ENCODE peak calls at places on chromosomes 6 and 20, in four cellular contexts. W is mesenchymal stem cell; M is effector memory CD4-positive, alpha-beta T cell; P is HepG2. Q is an unnamed sample. For H3K27me3, the result is how much of the 10 kb centered on the place peaks cover.

GRCh38 chr6:27495386-27496135 is 22.7 kb upstream of the ZNF184 start:
- DNase-seq in M (no peak), W (peak), P (peak), Q (peak)

GRCh38 chr6:157699777-157700636 is 123.0 kb upstream of the SNX9 start:
- DNase-seq in W (no peak), M (no peak), P (no peak), Q (no peak)

GRCh38 chr6:46376562-46376969 is 114.7 kb downstream of the RCAN2 start:
- DNase-seq in P (no peak), M (no peak), W (no peak), Q (no peak)

GRCh38 chr20:10253750-10254149 is 35.1 kb downstream of the SNAP25 start:
- DNase-seq in W (no peak), M (no peak), P (no peak), Q (no peak)

GRCh38 chr20:44730441-44730840 is 15.2 kb upstream of the KCNK15 start:
- DNase-seq in M (no peak), W (peak), P (no peak), Q (no peak)

GRCh38 chr6:46642928-46643751 is 9.5 kb downstream of the CYP39A1 start:
- DNase-seq in P (no peak), W (no peak), M (no peak), Q (no peak)

GRCh38 chr6:47698342-47698787 is at the start of gene ADGRF4:
- DNase-seq in P (no peak), M (no peak), W (peak), Q (no peak)

GRCh38 chr6:14121936-14122344 is 4.4 kb downstream of the CD83 start:
- DNase-seq in P (no peak), M (no peak), W (no peak), Q (no peak)

GRCh38 chr20:10604865-10605440 is 68.8 kb downstream of the JAG1 start:
- DNase-seq in W (no peak), P (no peak), M (no peak), Q (no peak)

GRCh38 chr6:111657146-111657545 is 51.5 kb upstream of the TRAF3IP2 start:
- DNase-seq in P (peak), M (no peak), W (peak), Q (no peak)

GRCh38 chr6:34305982-34306702 is 57.3 kb upstream of the SMIM29 start:
- DNase-seq in W (peak), P (peak), M (no peak), Q (no peak)

GRCh38 chr6:36616888-36617521 is 22.8 kb downstream of the SRSF3 start:
- DNase-seq in P (no peak), M (no peak), W (no peak), Q (no peak)

GRCh38 chr6:41289815-41290214 is 3.3 kb upstream of the TREM1 start:
- DNase-seq in P (no peak), M (no peak), W (no peak), Q (no peak)

GRCh38 chr20:51095755-51096509 is 73.0 kb upstream of the KCNG1 start:
- DNase-seq in W (no peak), M (no peak), P (no peak), Q (no peak)

GRCh38 chr6:20146291-20146690 is 66.0 kb downstream of the MBOAT1 start:
- DNase-seq in P (no peak), W (no peak), M (no peak), Q (no peak)

GRCh38 chr20:62571667-62572344 is 70.5 kb upstream of the SLCO4A1 start:
- DNase-seq in P (peak), W (no peak), M (no peak), Q (peak)

GRCh38 chr6:90098025-90098474 is 198.6 kb downstream of the BACH2 start:
- DNase-seq in M (no peak), P (no peak), W (peak), Q (no peak)

GRCh38 chr6:82877213-82878195 is 188.1 kb downstream of the UBE3D start:
- DNase-seq in M (no peak), W (no peak), P (no peak), Q (no peak)

GRCh38 chr6:116682334-116682712 is 1.3 kb downstream of the KPNA5 start:
- DNase-seq in M (peak), P (no peak), W (peak), Q (peak)

GRCh38 chr6:2999005-2999620 is 581 bp upstream of the NQO2 start:
- DNase-seq in P (peak), W (peak), M (peak), Q (peak)

DNA sequence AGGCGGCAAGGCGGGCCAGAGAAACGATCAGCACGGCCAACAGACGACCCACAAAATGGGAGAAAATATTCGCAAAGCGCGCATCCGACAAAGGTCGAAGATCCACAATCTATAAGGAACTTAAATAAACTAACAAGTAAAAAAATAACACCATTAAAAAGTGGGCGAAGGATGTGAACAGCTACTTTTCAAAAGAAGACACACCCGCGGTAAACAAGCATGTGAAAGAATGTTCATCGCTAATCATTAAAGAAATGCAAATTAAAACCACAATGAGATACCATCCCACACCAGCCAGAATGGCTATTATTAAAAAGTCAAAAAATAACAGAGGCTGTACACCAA is 117.8 kb upstream of the SIRPA start:
- DNase-seq in P (no peak), M (no peak), W (no peak), Q (no peak)
- H3K4me3 ChIP-seq in P (no peak), M (peak), W (no peak), Q (no peak)

GRCh38 chr20:36305602-36306556 is at the start of gene DLGAP4:
- DNase-seq in P (no peak), W (no peak), M (no peak), Q (peak)
- H3K27me3 ChIP-seq in P (under half), W (half or more), M (half or more), Q (under half)

DNA sequence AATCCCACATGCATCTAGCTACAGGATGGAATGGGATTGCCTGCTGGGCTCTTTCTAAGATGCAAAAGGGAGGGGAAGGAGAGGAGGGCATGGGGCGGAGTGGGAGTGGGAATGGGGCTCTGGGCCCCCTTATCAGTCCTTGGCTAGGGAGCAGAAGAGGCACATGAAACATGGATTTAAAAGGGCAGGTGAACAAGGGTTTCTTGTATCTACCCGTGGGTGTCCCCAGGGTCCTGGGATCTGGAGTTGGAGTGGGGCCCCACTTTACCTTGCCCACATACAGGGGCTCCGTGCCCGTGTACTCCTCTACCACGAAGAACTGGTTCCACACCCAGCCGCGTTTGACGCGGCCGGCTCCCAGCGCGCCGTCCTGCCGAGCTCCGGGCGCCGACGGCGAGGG is 57.5 kb downstream of the CDH22 start:
- DNase-seq in M (no peak), W (no peak), P (no peak), Q (no peak)
- H3K4me3 ChIP-seq in M (no peak), W (no peak), P (no peak), Q (peak)

DNA sequence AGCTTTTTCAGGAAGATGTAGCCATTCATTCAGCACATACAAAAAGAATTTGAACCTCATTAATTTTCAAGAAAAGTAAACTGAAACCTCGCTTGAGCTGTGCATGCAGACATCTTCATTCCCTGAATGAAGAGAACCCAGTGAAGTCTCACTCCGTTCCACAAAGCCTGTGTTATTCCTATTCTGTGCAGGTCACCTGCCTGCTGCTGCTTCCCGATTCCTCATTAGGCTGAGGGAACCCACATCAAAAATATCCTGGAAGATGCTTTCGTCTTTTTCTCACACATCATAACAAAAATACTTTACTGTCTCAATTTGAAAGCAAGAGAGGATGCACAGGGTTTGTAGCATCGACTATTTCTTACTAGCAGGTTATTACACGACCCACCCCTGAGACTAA is 40.1 kb downstream of the TRMT6 start:
- DNase-seq in M (no peak), W (no peak), P (no peak), Q (no peak)
- H3K27me3 ChIP-seq in M (under half), W (under half), P (under half), Q (under half)

GRCh38 chr6:166286831-166287271 is 21.3 kb downstream of the PRR18 start:
- DNase-seq in M (no peak), P (no peak), W (no peak), Q (no peak)
- H3K4me3 ChIP-seq in M (no peak), P (no peak), W (no peak), Q (no peak)

DNA sequence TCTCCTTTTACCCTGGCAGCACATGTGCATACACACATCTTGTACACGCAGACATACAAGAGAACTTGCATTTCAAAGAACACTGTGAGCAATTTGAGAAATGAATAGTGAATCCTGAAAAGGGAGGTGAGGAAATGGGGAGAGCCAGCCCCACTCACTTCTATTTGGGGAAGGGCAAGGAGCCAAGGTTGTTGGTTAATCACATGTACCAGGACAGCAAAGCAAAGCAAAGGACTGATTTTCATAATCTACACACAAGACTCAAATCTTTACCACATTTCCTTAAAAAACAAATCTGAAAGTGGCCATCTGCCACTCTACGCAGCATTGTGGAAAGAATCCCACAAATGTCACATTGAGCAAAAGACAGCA is 35.0 kb upstream of the KIF16B start:
- DNase-seq in M (no peak), P (no peak), W (no peak), Q (no peak)
- H3K27me3 ChIP-seq in M (under half), P (under half), W (under half), Q (under half)

DNA sequence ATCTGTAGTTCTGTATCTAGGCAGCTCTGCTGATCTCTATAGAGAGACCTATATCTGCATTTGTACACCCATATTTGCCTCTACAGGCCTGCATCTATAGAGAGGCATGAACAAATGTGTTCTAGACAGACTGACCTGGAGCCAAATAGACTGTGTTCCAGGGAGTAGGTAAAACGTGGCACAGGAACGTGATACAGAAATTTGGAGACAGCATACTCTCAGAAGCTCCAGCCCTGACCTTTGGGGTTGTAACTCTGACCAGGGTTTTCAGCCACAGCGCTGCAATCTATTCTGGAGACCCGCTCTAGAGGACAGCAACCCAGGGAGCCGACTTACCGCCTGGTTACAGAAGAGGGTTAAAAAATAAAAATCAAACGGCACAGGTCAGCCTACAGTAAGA is 983 bp downstream of the RBBP9 start:
- DNase-seq in P (no peak), W (peak), M (no peak), Q (no peak)
- H3K4me3 ChIP-seq in P (peak), W (peak), M (no peak), Q (peak)

DNA sequence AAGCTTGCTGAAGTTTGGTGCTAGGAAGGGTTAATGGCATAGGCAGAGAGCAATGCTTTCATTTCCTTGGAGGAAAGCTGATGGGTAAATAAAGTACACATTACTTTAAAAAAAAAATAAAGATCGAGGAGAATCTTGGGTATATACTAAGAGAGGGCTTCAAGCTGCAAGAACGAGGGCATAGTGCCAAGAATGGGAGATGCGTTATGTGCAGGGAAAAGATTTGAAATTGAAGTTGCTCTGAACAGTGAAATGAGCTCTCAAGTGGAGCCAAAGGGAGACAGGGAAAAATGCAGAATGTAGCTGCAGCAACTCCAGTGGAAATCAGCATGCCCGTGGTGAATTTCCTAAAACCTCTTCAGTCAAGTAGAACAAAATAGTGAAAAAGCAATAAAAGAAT is 11.4 kb upstream of the COL9A1 start:
- DNase-seq in W (no peak), M (no peak), P (no peak), Q (no peak)
- H3K27me3 ChIP-seq in W (under half), M (under half), P (under half), Q (under half)

GRCh38 chr20:17226410-17227198 is at the start of gene PCSK2:
- DNase-seq in W (peak), P (no peak), M (no peak), Q (peak)
- H3K4me3 ChIP-seq in W (peak), P (no peak), M (no peak), Q (peak)

DNA sequence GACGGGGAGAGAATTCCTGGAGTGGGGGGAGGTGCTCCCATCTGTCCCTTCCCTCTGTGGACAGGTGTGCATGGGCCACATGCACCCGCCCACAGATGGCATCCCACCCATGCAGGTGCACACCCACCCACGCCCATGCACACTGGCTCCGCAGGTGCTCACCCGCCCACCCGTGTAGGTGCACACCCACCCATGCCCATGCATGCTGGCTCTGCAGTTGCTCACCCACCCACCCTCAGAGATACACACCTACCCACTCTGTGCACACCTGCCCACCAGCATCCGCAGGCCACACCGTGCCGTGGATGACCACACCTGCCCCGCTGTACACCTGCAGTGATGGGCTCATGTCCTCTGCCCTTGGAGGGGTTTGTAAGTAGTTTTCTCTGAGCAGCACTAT is 132.0 kb downstream of the PHACTR3 start:
- DNase-seq in P (no peak), M (no peak), W (no peak), Q (no peak)
- H3K27me3 ChIP-seq in P (under half), M (under half), W (under half), Q (under half)

Q was measured in H7.